ENCODE peak calls at places on chromosome 11, in five cellular contexts. N, F, O, G and H are unnamed samples.

GRCh38 chr11:79068356-79068755 is 372.5 kb downstream of the TENM4 start:
- DNase-seq in G (no peak), F (no peak), O (no peak), N (no peak), H (no peak)

GRCh38 chr11:102581091-102581490 is 44.0 kb downstream of the MMP20 start:
- DNase-seq in N (no peak), O (no peak), F (no peak), G (no peak), H (no peak)

GRCh38 chr11:120137187-120137610 is 714 bp downstream of the TRIM29 start:
- DNase-seq in G (peak; percentile 4), N (no peak), O (peak; percentile 24), F (peak; percentile 23), H (no peak)

GRCh38 chr11:73496134-73496533 is 101.8 kb downstream of the FAM168A start:
- DNase-seq in O (no peak), F (no peak), G (no peak), N (no peak), H (no peak)

GRCh38 chr11:79244805-79245197 is 196.0 kb downstream of the TENM4 start:
- DNase-seq in O (no peak), F (no peak), N (no peak), G (no peak), H (no peak)

GRCh38 chr11:37504066-37504611 is 906.1 kb upstream of the RAG2 start:
- DNase-seq in F (no peak), O (no peak), N (no peak), G (no peak), H (no peak)

GRCh38 chr11:1888347-1888753 is 3.3 kb downstream of the PRR33 start:
- DNase-seq in O (no peak), N (no peak), G (no peak), F (no peak), H (no peak)

GRCh38 chr11:99020324-99021225 is at the start of gene CNTN5:
- DNase-seq in G (peak; percentile 13), O (no peak), F (no peak), N (no peak), H (no peak)

GRCh38 chr11:74050465-74050864 is 41.6 kb upstream of the UCP3 start:
- DNase-seq in O (no peak), N (no peak), F (no peak), G (no peak), H (no peak)

GRCh38 chr11:96197221-96197620 is 145.8 kb downstream of the MAML2 start:
- DNase-seq in G (no peak), N (no peak), O (no peak), F (no peak), H (no peak)

GRCh38 chr11:67287355-67288197 is 1.5 kb upstream of the ANKRD13D start:
- DNase-seq in O (no peak), G (no peak), N (peak; percentile 86), F (no peak), H (peak; percentile 70)

GRCh38 chr11:48216510-48216909 is at the start of gene OR4B1:
- DNase-seq in O (no peak), F (no peak), N (no peak), G (no peak), H (no peak)

GRCh38 chr11:64720640-64721358 is 2.2 kb downstream of the NRXN2 start:
- DNase-seq in G (no peak), O (no peak), F (no peak), N (peak; percentile 58), H (no peak)

GRCh38 chr11:34546511-34547206 is 33.1 kb upstream of the ELF5 start:
- DNase-seq in F (no peak), N (no peak), G (no peak), O (peak; percentile 72), H (no peak)

GRCh38 chr11:19906126-19906525 is 193.5 kb downstream of the NAV2 start:
- DNase-seq in G (no peak), N (no peak), F (no peak), O (no peak), H (no peak)

GRCh38 chr11:134499990-134500389 is 87.9 kb upstream of the B3GAT1 start:
- DNase-seq in F (peak; percentile 15), O (no peak), N (peak; percentile 52), G (no peak), H (no peak)

GRCh38 chr11:14449302-14449714 is 50.3 kb downstream of the COPB1 start:
- DNase-seq in N (no peak), G (no peak), O (no peak), F (no peak), H (no peak)

GRCh38 chr11:32109138-32109537 is 18.3 kb downstream of the RCN1 start:
- DNase-seq in G (no peak), O (no peak), F (no peak), N (no peak), H (no peak)

GRCh38 chr11:96054870-96055705 is 131.2 kb upstream of the MTMR2 start:
- DNase-seq in G (no peak), N (no peak), O (no peak), F (no peak), H (no peak)

GRCh38 chr11:33263549-33263948 is 6.4 kb downstream of the HIPK3 start:
- DNase-seq in N (no peak), O (no peak), G (no peak), F (no peak), H (peak; percentile 36)

GRCh38 chr11:83641511-83641910 is 355.3 kb upstream of the CCDC90B start:
- DNase-seq in N (no peak), O (no peak), F (no peak), G (no peak), H (no peak)

GRCh38 chr11:848380-848931 is 5.8 kb downstream of the TSPAN4 start:
- DNase-seq in N (peak; percentile 90), O (no peak), F (peak; percentile 60), G (peak; percentile 61), H (no peak)

GRCh38 chr11:75147875-75148263 is 3.0 kb upstream of the SLCO2B1 start:
- DNase-seq in N (no peak), G (peak; percentile 43), F (no peak), O (no peak), H (no peak)

GRCh38 chr11:116692318-116693106 is 80.3 kb downstream of the BUD13 start:
- DNase-seq in F (no peak), G (no peak), N (peak; percentile 61), O (no peak), H (no peak)

GRCh38 chr11:9250139-9250582 is 15.0 kb downstream of the DENND5A start:
- DNase-seq in G (no peak), F (no peak), N (no peak), O (no peak), H (peak; percentile 63)

GRCh38 chr11:20127671-20128527 is 32.4 kb downstream of the DBX1 start:
- DNase-seq in O (peak; percentile 41), F (peak; percentile 81), G (peak; percentile 85), N (peak; percentile 88), H (peak; percentile 60)

GRCh38 chr11:127470485-127470884 is 469.9 kb upstream of the KIRREL3 start:
- DNase-seq in O (no peak), N (no peak), G (peak; percentile 8), F (no peak), H (no peak)
- TF ChIP-seq CTCF in O (no peak), N (peak; percentile 16), G (no peak), F (no peak), H (peak; percentile 39)

GRCh38 chr11:46291441-46292143 is 14.1 kb downstream of the CREB3L1 start:
- DNase-seq in G (no peak), O (no peak), N (no peak), F (peak; percentile 50), H (no peak)
- TF ChIP-seq POLR2AphosphoS5 in G (no peak), O (no peak), N (no peak), F (no peak), H (no peak)

DNA sequence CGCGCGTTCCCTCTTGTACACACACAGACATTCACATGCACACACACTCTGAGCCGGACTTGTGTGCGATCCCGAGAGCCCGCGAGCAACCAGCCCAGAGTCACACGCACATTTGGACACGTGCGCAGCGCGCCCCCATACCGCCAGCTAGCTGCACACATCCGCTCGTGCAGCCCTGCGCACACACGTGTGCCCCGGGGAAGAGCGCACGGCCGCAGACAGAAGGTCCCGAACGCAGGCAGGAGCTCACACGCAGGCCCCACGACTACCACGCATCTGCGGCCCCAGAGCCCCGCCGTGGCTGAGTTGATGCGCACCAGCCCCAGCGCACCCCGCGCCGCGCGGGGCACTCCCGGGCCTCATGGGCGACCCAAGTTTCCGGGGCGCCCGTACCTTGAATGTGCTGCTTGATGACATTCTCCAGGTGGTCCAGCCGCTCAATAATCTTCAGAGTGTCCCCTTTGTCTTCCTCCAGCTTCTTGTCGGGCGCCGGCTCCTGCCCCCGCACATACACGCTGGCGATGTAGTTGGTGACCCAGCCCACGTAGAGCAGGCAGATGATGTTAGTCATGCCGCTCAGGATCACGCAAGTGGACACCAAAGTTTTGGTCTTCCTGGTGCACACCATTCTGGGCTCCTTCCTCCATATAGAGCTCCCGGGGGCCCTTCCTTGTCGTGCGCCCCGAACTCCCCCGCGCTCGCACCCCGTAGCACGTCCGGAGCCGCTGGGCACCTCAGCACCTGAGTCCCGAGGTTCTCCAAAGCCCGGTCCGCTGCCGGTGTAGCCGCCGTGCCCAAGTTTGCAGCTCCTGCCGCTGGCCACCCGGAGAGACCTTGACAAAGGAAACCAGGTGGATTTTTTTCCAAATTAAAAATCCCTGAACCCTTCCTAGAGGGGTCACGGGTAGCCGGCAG is 582 bp downstream of the GALNT18 start:
- DNase-seq in F (peak; percentile 33), O (no peak), N (peak; percentile 82), G (peak; percentile 31), H (no peak)
- TF ChIP-seq CTCF in F (no peak), O (no peak), N (no peak), G (no peak), H (no peak)

DNA sequence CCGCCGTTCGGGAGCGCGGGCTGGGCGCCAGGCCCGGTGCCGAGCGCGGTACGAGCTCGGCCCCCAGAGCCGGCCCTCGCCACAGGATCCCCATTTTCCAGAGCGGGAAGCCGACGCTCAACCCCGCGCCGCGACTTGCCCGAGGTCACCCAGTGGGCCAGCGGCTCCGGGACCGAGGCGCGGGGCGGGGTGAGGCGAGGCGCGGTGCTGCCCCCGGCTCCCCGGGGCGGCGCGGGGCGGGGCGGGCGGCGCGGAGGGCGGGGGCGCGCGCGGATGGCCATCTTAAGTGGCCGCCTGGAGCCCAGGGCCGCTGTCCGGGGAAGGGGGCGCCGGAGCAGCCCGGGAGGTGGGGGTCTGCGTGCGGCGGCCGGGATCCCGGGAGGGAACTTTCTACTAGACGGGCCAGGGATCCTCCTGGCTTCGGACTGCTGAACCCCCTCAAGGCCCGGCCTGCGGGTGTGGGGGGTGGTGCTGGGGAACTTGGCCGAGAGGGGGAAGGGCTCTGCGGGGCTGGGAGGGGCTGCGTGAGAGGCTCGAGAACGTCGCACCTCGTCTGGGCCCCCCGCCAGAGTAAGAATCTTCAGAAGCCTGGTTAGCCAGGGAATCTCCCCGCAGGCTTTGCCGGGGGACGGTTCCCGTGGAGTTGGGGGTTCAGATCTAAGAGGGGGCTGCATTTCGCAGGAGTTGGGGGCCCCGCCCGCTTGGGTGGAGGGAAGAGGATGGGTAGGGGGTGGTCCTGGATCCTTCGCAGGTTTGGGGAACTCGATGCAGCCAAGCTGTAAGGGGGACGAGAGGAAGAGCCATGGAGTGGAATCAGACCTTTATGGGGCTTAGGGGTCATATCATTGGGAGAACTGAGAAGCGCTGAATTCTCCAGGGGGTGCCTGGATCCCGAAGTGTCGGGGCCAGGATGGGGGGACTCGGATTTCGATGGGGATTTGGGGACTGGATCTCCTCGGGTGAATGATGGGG is 666 bp upstream of the INPPL1 start:
- DNase-seq in O (peak; percentile 57), F (peak; percentile 82), G (peak; percentile 85), N (peak; percentile 93), H (peak; percentile 54)
- TF ChIP-seq POLR2AphosphoS5 in O (no peak), F (no peak), G (no peak), N (no peak), H (no peak)